ENCODE peak calls at places on chromosomes 11 and 22, in eight cellular contexts. M, W, N, G, U, F, J and K are unnamed samples.

GRCh38 chr22:38414009-38414395 is 41.0 kb downstream of the KCNJ4 start:
- DNase-seq in M (no peak), W (no peak), N (no peak), G (no peak), U (no peak), F (no peak), J (no peak), K (no peak)

GRCh38 chr11:104337273-104337672 is 173.3 kb upstream of the PDGFD start:
- DNase-seq in M (no peak), W (peak; percentile 34), N (peak; percentile 16), G (no peak), U (no peak), F (no peak), J (no peak), K (no peak)

GRCh38 chr11:34080609-34081008 is 24.8 kb upstream of the NAT10 start:
- DNase-seq in M (no peak), W (no peak), N (no peak), G (no peak), U (no peak), F (no peak), J (no peak), K (no peak)

GRCh38 chr11:72629266-72629665 is 45.0 kb downstream of the PDE2A start:
- DNase-seq in M (no peak), W (no peak), N (peak; percentile 65), G (no peak), U (no peak), F (no peak), J (no peak), K (no peak)

GRCh38 chr11:65952052-65952521 is 6.8 kb downstream of the TSGA10IP start:
- DNase-seq in M (no peak), W (no peak), N (no peak), G (no peak), U (no peak), F (no peak), J (no peak), K (no peak)

GRCh38 chr11:7451520-7451919 is 33.8 kb upstream of the OLFML1 start:
- DNase-seq in M (no peak), W (no peak), N (no peak), G (no peak), U (no peak), F (no peak), J (no peak), K (no peak)

GRCh38 chr11:2304156-2305139 is 2.6 kb downstream of the TSPAN32 start:
- DNase-seq in M (no peak), W (no peak), N (peak; percentile 48), G (no peak), U (no peak), F (no peak), J (no peak), K (no peak)

GRCh38 chr22:35534091-35534490 is 6.5 kb upstream of the RASD2 start:
- DNase-seq in M (no peak), W (no peak), N (no peak), G (no peak), U (no peak), F (no peak), J (no peak), K (no peak)

GRCh38 chr11:106468531-106468930 is 391.1 kb downstream of the AASDHPPT start:
- DNase-seq in M (no peak), W (no peak), N (no peak), G (no peak), U (no peak), F (no peak), J (no peak), K (no peak)

GRCh38 chr11:69642913-69643632 is 2.1 kb downstream of the CCND1 start:
- DNase-seq in M (peak; percentile 70), W (peak; percentile 73), N (peak; percentile 44), G (peak; percentile 44), U (peak; percentile 54), F (peak; percentile 86), J (peak; percentile 90), K (peak; percentile 62)

GRCh38 chr22:22348127-22348814 is 103.7 kb downstream of the VPREB1 start:
- DNase-seq in M (no peak), W (no peak), N (no peak), G (no peak), U (no peak), F (no peak), J (peak; percentile 17), K (no peak)

GRCh38 chr11:117585631-117586030 is 211.4 kb downstream of the DSCAML1 start:
- DNase-seq in M (no peak), W (no peak), N (no peak), G (no peak), U (no peak), F (no peak), J (no peak), K (no peak)

GRCh38 chr11:91978747-91979146 is 245.9 kb upstream of the FAT3 start:
- DNase-seq in M (no peak), W (no peak), N (peak; percentile 4), G (no peak), U (no peak), F (no peak), J (no peak), K (no peak)

GRCh38 chr11:62958547-62959071 is 26.2 kb downstream of the SLC22A6 start:
- DNase-seq in M (no peak), W (peak; percentile 44), N (peak; percentile 70), G (no peak), U (peak; percentile 4), F (peak; percentile 41), J (no peak), K (no peak)

GRCh38 chr22:38417252-38418060 is 37.5 kb downstream of the KCNJ4 start:
- DNase-seq in M (no peak), W (no peak), N (no peak), G (no peak), U (no peak), F (no peak), J (no peak), K (no peak)

GRCh38 chr11:83410605-83411565 is 124.7 kb upstream of the CCDC90B start:
- DNase-seq in M (no peak), W (no peak), N (no peak), G (no peak), U (no peak), F (no peak), J (no peak), K (no peak)

GRCh38 chr11:61139391-61139790 is 21.8 kb downstream of the VPS37C start:
- DNase-seq in M (no peak), W (no peak), N (no peak), G (no peak), U (no peak), F (no peak), J (no peak), K (no peak)

GRCh38 chr11:69057236-69057635 is 8.5 kb downstream of the TPCN2 start:
- DNase-seq in M (no peak), W (no peak), N (no peak), G (no peak), U (no peak), F (no peak), J (no peak), K (no peak)

GRCh38 chr22:35629406-35630234 is 12.5 kb upstream of the MB start:
- DNase-seq in M (no peak), W (peak; percentile 98), N (peak; percentile 95), G (peak; percentile 7), U (peak; percentile 94), F (peak; percentile 99), J (peak; percentile 28), K (no peak)

GRCh38 chr22:22156716-22157499 is 87.7 kb upstream of the VPREB1 start:
- DNase-seq in M (peak; percentile 18), W (peak; percentile 69), N (peak; percentile 51), G (peak; percentile 18), U (peak; percentile 33), F (peak; percentile 69), J (peak; percentile 66), K (no peak)

GRCh38 chr11:110891411-110891810 is 179.2 kb upstream of the ARHGAP20 start:
- DNase-seq in M (no peak), W (peak; percentile 95), N (no peak), G (no peak), U (peak; percentile 52), F (no peak), J (no peak), K (no peak)

GRCh38 chr11:17513853-17514252 is 30.4 kb downstream of the USH1C start:
- DNase-seq in M (no peak), W (peak; percentile 15), N (no peak), G (no peak), U (no peak), F (peak; percentile 30), J (no peak), K (no peak)

GRCh38 chr11:13339196-13340153 is 61.9 kb downstream of the BMAL1 start:
- DNase-seq in M (no peak), W (peak; percentile 97), N (peak; percentile 92), G (no peak), U (peak; percentile 96), F (peak; percentile 89), J (peak; percentile 49), K (no peak)

GRCh38 chr11:475941-476340 is 25.9 kb downstream of the PTDSS2 start:
- DNase-seq in M (no peak), W (no peak), N (no peak), G (no peak), U (no peak), F (no peak), J (no peak), K (no peak)

GRCh38 chr11:13052130-13052541 is 43.0 kb downstream of the RASSF10 start:
- DNase-seq in M (no peak), W (no peak), N (no peak), G (no peak), U (no peak), F (no peak), J (peak; percentile 90), K (no peak)

GRCh38 chr22:37971475-37972434 is 12.6 kb downstream of the SOX10 start:
- DNase-seq in M (no peak), W (no peak), N (no peak), G (no peak), U (no peak), F (no peak), J (no peak), K (no peak)